ENCODE peak calls at places on chromosomes 2 and 18, in four cellular contexts. E is body of pancreas; B is CD4-positive, alpha-beta T cell; I is SJSA1. K is an unnamed sample.
A peak's percentile ranks its signal among the peaks of the same experiment; 100 is the strongest.

GRCh38 chr18:43714346-43715010 is 437.2 kb upstream of the SYT4 start:
- DNase-seq in E (no peak), B (no peak), I (no peak), K (no peak)

GRCh38 chr2:233300401-233300800 is 7.2 kb upstream of the SAG start:
- DNase-seq in I (no peak), E (no peak), B (no peak), K (no peak)

GRCh38 chr2:152250421-152251100 is 75.0 kb upstream of the STAM2 start:
- DNase-seq in E (no peak), B (no peak), I (no peak), K (no peak)

GRCh38 chr18:68507781-68508180 is 207.1 kb downstream of the TMX3 start:
- DNase-seq in E (no peak), B (no peak), I (no peak), K (no peak)

GRCh38 chr2:168992591-168993349 is 38.4 kb downstream of the ABCB11 start:
- DNase-seq in I (no peak), E (no peak), B (no peak), K (no peak)

GRCh38 chr2:170713280-170714155 is 1.6 kb upstream of the SP5 start:
- DNase-seq in I (no peak), B (no peak), E (no peak), K (no peak)

GRCh38 chr2:20349457-20350034 is 1.1 kb downstream of the PUM2 start:
- DNase-seq in I (no peak), B (no peak), E (no peak), K (no peak)

GRCh38 chr2:46098606-46099005 is 198.6 kb upstream of the EPAS1 start:
- DNase-seq in I (peak; percentile 81), B (no peak), E (no peak), K (no peak)

GRCh38 chr2:240953426-240954425 is 44.7 kb upstream of the SNED1 start:
- DNase-seq in B (no peak), I (no peak), E (no peak), K (no peak)

GRCh38 chr2:190335225-190335559 is 8.2 kb upstream of the INPP1 start:
- DNase-seq in E (no peak), I (no peak), B (no peak), K (no peak)

GRCh38 chr2:38147333-38148121 is 71.6 kb upstream of the CYP1B1 start:
- DNase-seq in E (no peak), B (no peak), I (no peak), K (no peak)

GRCh38 chr2:240383099-240383758 is 52.2 kb upstream of the GPC1 start:
- DNase-seq in B (no peak), E (no peak), I (no peak), K (peak; percentile 40)

GRCh38 chr18:292271-292670 is 24.4 kb upstream of the THOC1 start:
- DNase-seq in E (no peak), I (no peak), B (no peak), K (no peak)

GRCh38 chr2:84187258-84187657 is 271.8 kb downstream of the SUCLG1 start:
- DNase-seq in I (no peak), E (no peak), B (no peak), K (no peak)

GRCh38 chr2:237404413-237404812 is 9.6 kb downstream of the COL6A3 start:
- DNase-seq in B (no peak), I (no peak), E (no peak), K (no peak)

GRCh38 chr2:236700703-236701102 is 131.1 kb downstream of the ACKR3 start:
- DNase-seq in B (no peak), I (no peak), E (no peak), K (no peak)

GRCh38 chr2:2765176-2765800 is 434.2 kb upstream of the MYT1L start:
- DNase-seq in I (no peak), B (no peak), E (no peak), K (no peak)

GRCh38 chr2:188881434-188881833 is 92.7 kb upstream of the COL3A1 start:
- DNase-seq in E (no peak), I (no peak), B (no peak), K (no peak)

GRCh38 chr2:52264488-52264887 is 1232.6 kb upstream of the NRXN1 start:
- DNase-seq in I (no peak), E (no peak), B (no peak), K (no peak)

GRCh38 chr2:19860022-19860421 is 41.8 kb downstream of the TTC32 start:
- DNase-seq in I (no peak), B (no peak), E (no peak), K (no peak)

GRCh38 chr2:12300019-12300602 is 416.6 kb upstream of the TRIB2 start:
- DNase-seq in B (no peak), E (no peak), I (peak; percentile 89), K (peak; percentile 20)

GRCh38 chr2:32246911-32247310 is 17.8 kb downstream of the NLRC4 start:
- DNase-seq in B (no peak), E (peak; percentile 48), I (no peak), K (no peak)

GRCh38 chr2:120434487-120434886 is 88.6 kb downstream of the INHBB start:
- DNase-seq in E (no peak), I (no peak), B (no peak), K (no peak)

GRCh38 chr2:12416600-12416999 is 300.1 kb upstream of the TRIB2 start:
- DNase-seq in B (peak; percentile 61), E (peak; percentile 62), I (peak; percentile 20), K (peak; percentile 56)

GRCh38 chr18:13620818-13621445 is 105.4 kb downstream of the FAM210A start:
- DNase-seq in B (no peak), I (no peak), E (no peak), K (no peak)

GRCh38 chr2:6683481-6683880 is 182.2 kb downstream of the CMPK2 start:
- DNase-seq in E (no peak), I (no peak), B (no peak), K (no peak)

GRCh38 chr2:179129574-179130238 is 79.8 kb upstream of the CCDC141 start:
- DNase-seq in E (no peak), I (no peak), B (no peak), K (no peak)

GRCh38 chr2:231523451-231524266 is 6.6 kb downstream of the NMUR1 start:
- DNase-seq in B (no peak), I (no peak), E (no peak), K (no peak)

GRCh38 chr2:186771850-186772463 is 77.0 kb downstream of the ZSWIM2 start:
- DNase-seq in B (no peak), I (no peak), E (no peak), K (no peak)

GRCh38 chr2:224820283-224820991 is 104.3 kb upstream of the CCDC195 start:
- DNase-seq in I (no peak), E (no peak), B (no peak), K (no peak)

GRCh38 chr2:8368463-8368862 is 313.4 kb upstream of the ID2 start:
- DNase-seq in B (no peak), I (no peak), E (no peak), K (no peak)

GRCh38 chr18:33577688-33578370 is at the start of gene ASXL3:
- DNase-seq in B (no peak), I (peak; percentile 9), E (peak; percentile 46), K (peak; percentile 81)
- H3K27ac ChIP-seq in B (no peak within 1 kb of the TSS), I (no peak within 1 kb of the TSS), E (peak within 1 kb of the TSS; percentile 64), K (peak within 1 kb of the TSS; percentile 98)

GRCh38 chr2:121635371-121635770 is 13.9 kb downstream of the CLASP1 start:
- DNase-seq in B (no peak), I (peak; percentile 46), E (no peak), K (no peak)

GRCh38 chr2:121633463-121633862 is 15.8 kb downstream of the CLASP1 start:
- DNase-seq in I (no peak), B (no peak), E (no peak), K (peak; percentile 30)

GRCh38 chr2:121638333-121638732 is 10.9 kb downstream of the CLASP1 start:
- DNase-seq in E (no peak), I (no peak), B (no peak), K (no peak)

GRCh38 chr2:121634354-121635307 is 14.6 kb downstream of the CLASP1 start:
- DNase-seq in E (no peak), I (peak; percentile 97), B (no peak), K (peak; percentile 69)
- H3K27ac ChIP-seq in E (no peak overlapping the region), I (peak overlapping the region; percentile 88), B (no peak overlapping the region), K (peak overlapping the region; percentile 97)

GRCh38 chr2:42245392-42245791 is 76.2 kb downstream of the EML4 start:
- DNase-seq in B (no peak), I (no peak), E (no peak), K (no peak)
- H3K27ac ChIP-seq in B (no peak overlapping the region), I (no peak overlapping the region), E (no peak overlapping the region), K (no peak overlapping the region)

GRCh38 chr2:55158111-55158814 is 73.8 kb downstream of the CLHC1 start:
- DNase-seq in E (no peak), B (no peak), I (no peak), K (no peak)
- H3K27ac ChIP-seq in E (no peak overlapping the region), B (no peak overlapping the region), I (no peak overlapping the region), K (no peak overlapping the region)

GRCh38 chr2:226793615-226794014 is 6.0 kb downstream of the IRS1 start:
- DNase-seq in B (no peak), E (no peak), I (peak; percentile 42), K (no peak)
- H3K27ac ChIP-seq in B (no peak overlapping the region), E (no peak overlapping the region), I (peak overlapping the region; percentile 55), K (peak overlapping the region; percentile 84)

GRCh38 chr2:85584857-85585780 is 888 bp downstream of the VAMP5 start:
- DNase-seq in I (peak; percentile 89), B (no peak), E (peak; percentile 90), K (no peak)
- H3K27ac ChIP-seq in I (peak overlapping the region; percentile 81), B (peak overlapping the region; percentile 68), E (peak overlapping the region; percentile 73), K (peak overlapping the region; percentile 92)

GRCh38 chr2:69617744-69618143 is 25.8 kb downstream of the AAK1 start:
- DNase-seq in I (no peak), B (no peak), E (no peak), K (no peak)
- H3K27ac ChIP-seq in I (no peak overlapping the region), B (no peak overlapping the region), E (no peak overlapping the region), K (no peak overlapping the region)

DNA sequence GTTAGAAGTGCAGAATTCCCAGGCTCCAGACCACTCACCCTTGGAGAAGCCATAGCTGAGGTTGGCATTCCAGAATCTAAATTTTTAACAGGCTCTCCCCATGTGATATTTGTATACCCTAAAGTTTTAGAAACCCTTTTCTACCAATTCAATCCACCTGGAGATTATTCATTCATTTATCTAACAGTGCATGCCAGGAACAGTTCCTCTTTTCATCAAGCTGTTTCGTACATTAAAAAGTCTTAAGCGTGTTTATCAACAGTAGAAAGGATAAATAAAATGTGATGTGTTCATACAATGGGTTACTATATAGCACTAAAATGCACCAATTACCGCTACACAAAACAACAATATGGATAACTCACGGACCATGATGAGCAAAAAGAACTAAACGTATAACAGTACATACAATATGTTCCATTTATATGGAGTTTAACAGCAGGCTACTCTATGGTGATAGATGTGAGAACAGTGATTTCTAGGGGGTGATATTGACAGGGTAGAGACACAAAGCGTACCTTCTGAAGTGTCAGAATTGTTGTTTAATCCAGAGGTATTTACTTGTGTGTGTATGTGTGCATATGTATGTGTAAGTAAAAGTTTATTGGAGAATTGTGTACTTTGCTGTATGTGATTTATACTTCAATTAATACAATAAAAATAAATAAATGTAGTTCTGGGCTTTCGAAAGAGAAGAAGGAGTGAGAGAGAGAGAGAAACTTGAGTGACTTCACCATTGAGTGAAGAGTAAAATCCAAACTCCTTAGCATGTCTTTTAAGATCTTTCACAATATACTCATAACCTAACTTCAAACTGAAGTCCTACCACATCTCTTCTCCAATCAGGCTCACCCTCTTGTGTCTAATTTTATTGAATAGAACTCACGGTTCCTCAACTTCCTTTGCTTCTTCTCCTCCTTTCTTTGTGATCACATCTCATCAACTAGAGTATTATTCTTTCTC is 125.8 kb upstream of the KLF7 start:
- DNase-seq in I (no peak), E (no peak), B (no peak), K (no peak)
- H3K27ac ChIP-seq in I (no peak overlapping the region), E (no peak overlapping the region), B (no peak overlapping the region), K (no peak overlapping the region)

K was measured in thyroid gland.